ENCODE peak calls at places on chromosomes 5 and 9, in six cellular contexts. One of them, this sample, is unnamed.

GRCh38 chr9:26750126-26750525 is 142.5 kb downstream of the CAAP1 start:
- DNase-seq in BE2C: no peak
- DNase-seq in vagina: no peak
- DNase-seq in fibroblast of pulmonary artery: no peak
- DNase-seq in psoas muscle: no peak
- DNase-seq in Peyer's patch: no peak
- DNase-seq in this sample: no peak

GRCh38 chr5:21773456-21773855 is 1079.7 kb downstream of the CDH12 start:
- DNase-seq in BE2C: no peak
- DNase-seq in vagina: no peak
- DNase-seq in fibroblast of pulmonary artery: no peak
- DNase-seq in psoas muscle: no peak
- DNase-seq in Peyer's patch: no peak
- DNase-seq in this sample: no peak

GRCh38 chr5:1762878-1763547 is 36.6 kb downstream of the MRPL36 start:
- DNase-seq in BE2C: no peak
- DNase-seq in vagina: no peak
- DNase-seq in fibroblast of pulmonary artery: no peak
- DNase-seq in psoas muscle: no peak
- DNase-seq in Peyer's patch: peak; percentile 42
- DNase-seq in this sample: no peak

GRCh38 chr9:17342696-17343095 is 207.9 kb downstream of the CNTLN start:
- DNase-seq in BE2C: peak; percentile 15
- DNase-seq in vagina: no peak
- DNase-seq in fibroblast of pulmonary artery: no peak
- DNase-seq in psoas muscle: no peak
- DNase-seq in Peyer's patch: no peak
- DNase-seq in this sample: no peak

GRCh38 chr5:5066276-5067186 is 73.6 kb upstream of the ADAMTS16 start:
- DNase-seq in BE2C: no peak
- DNase-seq in vagina: no peak
- DNase-seq in fibroblast of pulmonary artery: no peak
- DNase-seq in psoas muscle: no peak
- DNase-seq in Peyer's patch: no peak
- DNase-seq in this sample: no peak

GRCh38 chr5:39578887-39579497 is 154.2 kb upstream of the DAB2 start:
- DNase-seq in BE2C: no peak
- DNase-seq in vagina: no peak
- DNase-seq in fibroblast of pulmonary artery: peak; percentile 69
- DNase-seq in psoas muscle: no peak
- DNase-seq in Peyer's patch: no peak
- DNase-seq in this sample: peak; percentile 52

GRCh38 chr5:154371687-154372086 is 74.1 kb upstream of the SAP30L start:
- DNase-seq in BE2C: no peak
- DNase-seq in vagina: no peak
- DNase-seq in fibroblast of pulmonary artery: peak; percentile 93
- DNase-seq in psoas muscle: no peak
- DNase-seq in Peyer's patch: no peak
- DNase-seq in this sample: peak; percentile 98

GRCh38 chr5:17426104-17426739 is 71.8 kb upstream of the TAF11L2 start:
- DNase-seq in BE2C: no peak
- DNase-seq in vagina: no peak
- DNase-seq in fibroblast of pulmonary artery: no peak
- DNase-seq in psoas muscle: no peak
- DNase-seq in Peyer's patch: no peak
- DNase-seq in this sample: no peak

GRCh38 chr5:86838078-86838477 is 220.3 kb downstream of the COX7C start:
- DNase-seq in BE2C: no peak
- DNase-seq in vagina: no peak
- DNase-seq in fibroblast of pulmonary artery: no peak
- DNase-seq in psoas muscle: no peak
- DNase-seq in Peyer's patch: no peak
- DNase-seq in this sample: no peak

GRCh38 chr5:52922384-52922783 is 66.8 kb upstream of the ITGA2 start:
- DNase-seq in BE2C: no peak
- DNase-seq in vagina: no peak
- DNase-seq in fibroblast of pulmonary artery: peak; percentile 97
- DNase-seq in psoas muscle: no peak
- DNase-seq in Peyer's patch: no peak
- DNase-seq in this sample: peak; percentile 80

GRCh38 chr5:127700237-127700766 is 2.9 kb upstream of the CCDC192 start:
- DNase-seq in BE2C: no peak
- DNase-seq in vagina: no peak
- DNase-seq in fibroblast of pulmonary artery: no peak
- DNase-seq in psoas muscle: no peak
- DNase-seq in Peyer's patch: no peak
- DNase-seq in this sample: peak; percentile 55

GRCh38 chr9:119375892-119376291 is 6.7 kb upstream of the BRINP1 start:
- DNase-seq in BE2C: peak; percentile 55
- DNase-seq in vagina: no peak
- DNase-seq in fibroblast of pulmonary artery: no peak
- DNase-seq in psoas muscle: no peak
- DNase-seq in Peyer's patch: peak; percentile 47
- DNase-seq in this sample: peak; percentile 6

GRCh38 chr9:97109194-97109811 is 70.4 kb upstream of the CTSV start:
- DNase-seq in BE2C: peak; percentile 78
- DNase-seq in vagina: no peak
- DNase-seq in fibroblast of pulmonary artery: peak; percentile 70
- DNase-seq in psoas muscle: no peak
- DNase-seq in Peyer's patch: peak; percentile 66
- DNase-seq in this sample: peak; percentile 33

GRCh38 chr5:179294891-179295777 is 50.1 kb downstream of the ADAMTS2 start:
- DNase-seq in BE2C: peak; percentile 26
- DNase-seq in vagina: no peak
- DNase-seq in fibroblast of pulmonary artery: peak; percentile 54
- DNase-seq in psoas muscle: peak; percentile 31
- DNase-seq in Peyer's patch: no peak
- DNase-seq in this sample: no peak

GRCh38 chr9:35935755-35936509 is 22.0 kb downstream of the OR2S2 start:
- DNase-seq in BE2C: no peak
- DNase-seq in vagina: no peak
- DNase-seq in fibroblast of pulmonary artery: peak; percentile 72
- DNase-seq in psoas muscle: no peak
- DNase-seq in Peyer's patch: no peak
- DNase-seq in this sample: no peak

GRCh38 chr9:27985714-27986113 is 412.4 kb upstream of the C9orf72 start:
- DNase-seq in BE2C: no peak
- DNase-seq in vagina: no peak
- DNase-seq in fibroblast of pulmonary artery: no peak
- DNase-seq in psoas muscle: no peak
- DNase-seq in Peyer's patch: no peak
- DNase-seq in this sample: no peak

GRCh38 chr5:132138260-132138659 is 64.7 kb downstream of the CSF2 start:
- DNase-seq in BE2C: no peak
- DNase-seq in vagina: no peak
- DNase-seq in fibroblast of pulmonary artery: peak; percentile 69
- DNase-seq in psoas muscle: no peak
- DNase-seq in Peyer's patch: no peak
- DNase-seq in this sample: peak; percentile 51

GRCh38 chr9:69250681-69251080 is 74.3 kb upstream of the ENTREP1 start:
- DNase-seq in BE2C: no peak
- DNase-seq in vagina: no peak
- DNase-seq in fibroblast of pulmonary artery: no peak
- DNase-seq in psoas muscle: no peak
- DNase-seq in Peyer's patch: no peak
- DNase-seq in this sample: no peak

GRCh38 chr9:83199240-83199639 is 136.3 kb upstream of the RASEF start:
- DNase-seq in BE2C: peak; percentile 74
- DNase-seq in vagina: no peak
- DNase-seq in fibroblast of pulmonary artery: peak; percentile 77
- DNase-seq in psoas muscle: no peak
- DNase-seq in Peyer's patch: peak; percentile 55
- DNase-seq in this sample: peak; percentile 36

GRCh38 chr9:75664597-75664996 is 225.9 kb upstream of the PCSK5 start:
- DNase-seq in BE2C: no peak
- DNase-seq in vagina: no peak
- DNase-seq in fibroblast of pulmonary artery: no peak
- DNase-seq in psoas muscle: no peak
- DNase-seq in Peyer's patch: no peak
- DNase-seq in this sample: no peak

GRCh38 chr5:124883686-124884085 is 137.2 kb upstream of the ZNF608 start:
- DNase-seq in BE2C: no peak
- DNase-seq in vagina: no peak
- DNase-seq in fibroblast of pulmonary artery: no peak
- DNase-seq in psoas muscle: no peak
- DNase-seq in Peyer's patch: no peak
- DNase-seq in this sample: no peak

GRCh38 chr9:91799113-91799735 is 150.8 kb downstream of the ROR2 start:
- DNase-seq in BE2C: no peak
- DNase-seq in vagina: no peak
- DNase-seq in fibroblast of pulmonary artery: no peak
- DNase-seq in psoas muscle: no peak
- DNase-seq in Peyer's patch: no peak
- DNase-seq in this sample: no peak

GRCh38 chr5:76065258-76065657 is 17.9 kb upstream of the SV2C start:
- DNase-seq in BE2C: no peak
- DNase-seq in vagina: no peak
- DNase-seq in fibroblast of pulmonary artery: no peak
- DNase-seq in psoas muscle: no peak
- DNase-seq in Peyer's patch: no peak
- DNase-seq in this sample: no peak

GRCh38 chr9:135973276-135974219 is 12.4 kb upstream of the UBAC1 start:
- DNase-seq in BE2C: no peak
- DNase-seq in vagina: no peak
- DNase-seq in fibroblast of pulmonary artery: peak; percentile 51
- DNase-seq in psoas muscle: no peak
- DNase-seq in Peyer's patch: no peak
- DNase-seq in this sample: peak; percentile 40

GRCh38 chr9:125293134-125293533 is 31.5 kb downstream of the GAPVD1 start:
- DNase-seq in BE2C: no peak
- DNase-seq in vagina: no peak
- DNase-seq in fibroblast of pulmonary artery: no peak
- DNase-seq in psoas muscle: no peak
- DNase-seq in Peyer's patch: no peak
- DNase-seq in this sample: no peak

GRCh38 chr5:168480601-168481000 is 5.7 kb upstream of the RARS1 start:
- DNase-seq in BE2C: no peak
- DNase-seq in vagina: no peak
- DNase-seq in fibroblast of pulmonary artery: no peak
- DNase-seq in psoas muscle: no peak
- DNase-seq in Peyer's patch: no peak
- DNase-seq in this sample: no peak

GRCh38 chr5:163585206-163585605 is 79.8 kb downstream of the MAT2B start:
- DNase-seq in BE2C: no peak
- DNase-seq in vagina: no peak
- DNase-seq in fibroblast of pulmonary artery: no peak
- DNase-seq in psoas muscle: no peak
- DNase-seq in Peyer's patch: no peak
- DNase-seq in this sample: no peak

GRCh38 chr5:65832603-65833228 is 93.7 kb upstream of the ERBIN start:
- DNase-seq in BE2C: no peak
- DNase-seq in vagina: no peak
- DNase-seq in fibroblast of pulmonary artery: no peak
- DNase-seq in psoas muscle: no peak
- DNase-seq in Peyer's patch: no peak
- DNase-seq in this sample: no peak

GRCh38 chr5:126520593-126520953 is 74.4 kb downstream of the ALDH7A1 start:
- DNase-seq in BE2C: no peak
- DNase-seq in vagina: no peak
- DNase-seq in fibroblast of pulmonary artery: no peak
- DNase-seq in psoas muscle: no peak
- DNase-seq in Peyer's patch: no peak
- DNase-seq in this sample: no peak

GRCh38 chr5:32710335-32710858 is 724 bp upstream of the NPR3 start:
- DNase-seq in BE2C: no peak
- DNase-seq in vagina: no peak
- DNase-seq in fibroblast of pulmonary artery: no peak
- DNase-seq in psoas muscle: peak; percentile 49
- DNase-seq in Peyer's patch: no peak
- DNase-seq in this sample: no peak
- H3K4me3 ChIP-seq in BE2C: peak overlapping the region; percentile 62
- H3K4me3 ChIP-seq in vagina: peak overlapping the region; percentile 58
- H3K4me3 ChIP-seq in fibroblast of pulmonary artery: peak overlapping the region; percentile 60
- H3K4me3 ChIP-seq in psoas muscle: peak overlapping the region; percentile 80
- H3K4me3 ChIP-seq in Peyer's patch: peak overlapping the region; percentile 57
- H3K4me3 ChIP-seq in this sample: peak overlapping the region; percentile 68

GRCh38 chr9:114050646-114051045 is 27.5 kb downstream of the AMBP start:
- DNase-seq in BE2C: no peak
- DNase-seq in vagina: no peak
- DNase-seq in fibroblast of pulmonary artery: no peak
- DNase-seq in psoas muscle: no peak
- DNase-seq in Peyer's patch: no peak
- DNase-seq in this sample: no peak

GRCh38 chr9:114049453-114050225 is 28.5 kb downstream of the AMBP start:
- DNase-seq in BE2C: peak; percentile 4
- DNase-seq in vagina: no peak
- DNase-seq in fibroblast of pulmonary artery: no peak
- DNase-seq in psoas muscle: peak; percentile 46
- DNase-seq in Peyer's patch: no peak
- DNase-seq in this sample: no peak

GRCh38 chr9:114051281-114051680 is 26.8 kb downstream of the AMBP start:
- DNase-seq in BE2C: no peak
- DNase-seq in vagina: no peak
- DNase-seq in fibroblast of pulmonary artery: no peak
- DNase-seq in psoas muscle: no peak
- DNase-seq in Peyer's patch: no peak
- DNase-seq in this sample: no peak

GRCh38 chr9:114048533-114049452 is 29.3 kb downstream of the AMBP start:
- DNase-seq in BE2C: peak; percentile 2
- DNase-seq in vagina: peak; percentile 80
- DNase-seq in fibroblast of pulmonary artery: no peak
- DNase-seq in psoas muscle: peak; percentile 34
- DNase-seq in Peyer's patch: no peak
- DNase-seq in this sample: no peak

GRCh38 chr9:114050226-114050568 is 27.9 kb downstream of the AMBP start:
- DNase-seq in BE2C: peak; percentile 0
- DNase-seq in vagina: no peak
- DNase-seq in fibroblast of pulmonary artery: no peak
- DNase-seq in psoas muscle: no peak
- DNase-seq in Peyer's patch: no peak
- DNase-seq in this sample: no peak
- TF ChIP-seq CTCF in BE2C: no peak
- TF ChIP-seq CTCF in vagina: no peak
- TF ChIP-seq CTCF in fibroblast of pulmonary artery: no peak
- TF ChIP-seq CTCF in psoas muscle: no peak
- TF ChIP-seq CTCF in Peyer's patch: no peak
- TF ChIP-seq CTCF in this sample: no peak

GRCh38 chr9:128372784-128373183 is 1.6 kb downstream of the URM1 start:
- DNase-seq in BE2C: no peak
- DNase-seq in vagina: no peak
- DNase-seq in fibroblast of pulmonary artery: no peak
- DNase-seq in psoas muscle: no peak
- DNase-seq in Peyer's patch: no peak
- DNase-seq in this sample: peak; percentile 67
- H3K4me3 ChIP-seq in BE2C: peak overlapping the region; percentile 94
- H3K4me3 ChIP-seq in vagina: no peak overlapping the region
- H3K4me3 ChIP-seq in fibroblast of pulmonary artery: no peak overlapping the region
- H3K4me3 ChIP-seq in psoas muscle: peak overlapping the region; percentile 87
- H3K4me3 ChIP-seq in Peyer's patch: no peak overlapping the region
- H3K4me3 ChIP-seq in this sample: no peak overlapping the region

DNA sequence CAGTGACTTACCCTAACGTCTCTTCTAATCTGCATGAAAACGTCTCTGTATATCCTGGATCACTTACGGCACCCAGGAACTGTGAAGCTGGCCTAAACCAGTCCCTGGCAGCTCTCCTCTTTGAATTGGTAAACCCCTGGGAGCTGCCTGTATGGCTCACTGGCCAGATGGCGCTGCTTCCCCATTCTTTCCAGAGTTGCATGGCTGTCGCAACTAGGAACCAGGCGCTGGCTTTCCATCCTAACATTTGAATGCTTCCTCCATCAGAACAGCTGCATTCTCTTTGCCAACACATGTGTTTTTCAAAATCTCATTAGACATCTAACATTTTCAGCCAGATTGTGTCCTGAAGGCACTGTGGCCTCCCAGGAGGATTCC is 8.0 kb upstream of the PCA3 start:
- DNase-seq in BE2C: peak; percentile 89
- DNase-seq in vagina: no peak
- DNase-seq in fibroblast of pulmonary artery: peak; percentile 38
- DNase-seq in psoas muscle: peak; percentile 63
- DNase-seq in Peyer's patch: peak; percentile 73
- DNase-seq in this sample: peak; percentile 20
- TF ChIP-seq CTCF in BE2C: peak; percentile 69
- TF ChIP-seq CTCF in vagina: no peak
- TF ChIP-seq CTCF in fibroblast of pulmonary artery: peak; percentile 19
- TF ChIP-seq CTCF in psoas muscle: no peak
- TF ChIP-seq CTCF in Peyer's patch: peak; percentile 51
- TF ChIP-seq CTCF in this sample: peak; percentile 28